ENCODE peak calls at places on chromosomes 16 and 17, in four cellular contexts. G, F, U and B are unnamed samples. For H3K9me3, the result is how much of the 10 kb centered on the place peaks cover.

GRCh38 chr16:17447273-17447672 is 23.5 kb downstream of the XYLT1 start:
- DNase-seq in G (no peak), F (no peak), U (peak), B (no peak)

GRCh38 chr17:36623281-36623680 is 21.9 kb downstream of the MRM1 start:
- DNase-seq in G (no peak), U (no peak), F (no peak), B (no peak)

GRCh38 chr16:87728026-87728425 is 37.8 kb downstream of the KLHDC4 start:
- DNase-seq in F (no peak), G (no peak), U (no peak), B (no peak)

GRCh38 chr16:85136213-85136704 is 24.0 kb upstream of the CIBAR2 start:
- DNase-seq in G (no peak), U (no peak), F (no peak), B (no peak)

GRCh38 chr17:79974786-79975497 is 60.7 kb downstream of the TBC1D16 start:
- DNase-seq in F (no peak), G (no peak), U (no peak), B (peak)

GRCh38 chr16:21159281-21159951 is 942 bp downstream of the LDAF1 start:
- DNase-seq in G (peak), U (no peak), F (no peak), B (peak)

GRCh38 chr16:75087040-75087979 is 29.3 kb downstream of the LDHD start:
- DNase-seq in F (no peak), G (no peak), U (no peak), B (peak)

GRCh38 chr16:50360779-50361178 is 8.0 kb downstream of the BRD7 start:
- DNase-seq in G (no peak), F (no peak), U (no peak), B (no peak)

GRCh38 chr17:79792371-79792871 is 4.5 kb downstream of the CBX8 start:
- DNase-seq in U (no peak), F (no peak), G (no peak), B (peak)

GRCh38 chr16:54503436-54503835 is 216.8 kb upstream of the IRX3 start:
- DNase-seq in G (no peak), F (no peak), U (no peak), B (no peak)

GRCh38 chr16:52068447-52069074 is 478.4 kb downstream of the TOX3 start:
- DNase-seq in F (no peak), U (peak), G (no peak), B (peak)

GRCh38 chr17:82592751-82593589 is 55.3 kb downstream of the WDR45B start:
- DNase-seq in U (peak), G (no peak), F (peak), B (peak)

GRCh38 chr17:9072626-9073339 is 51.5 kb downstream of the NTN1 start:
- DNase-seq in U (no peak), G (peak), F (no peak), B (peak)

GRCh38 chr16:641326-642188 is at the start of gene MCRIP2:
- DNase-seq in U (peak), G (no peak), F (peak), B (peak)

GRCh38 chr17:80421381-80422090 is 6.6 kb downstream of the ENDOV start:
- DNase-seq in U (no peak), G (no peak), F (no peak), B (no peak)

GRCh38 chr17:82414548-82415281 is 3.4 kb upstream of the HEXD start:
- DNase-seq in G (peak), U (peak), F (peak), B (peak)

GRCh38 chr17:32927724-32928526 is at the start of gene TMEM98:
- DNase-seq in U (peak), F (no peak), G (no peak), B (peak)

GRCh38 chr16:77288222-77288621 is 89.0 kb downstream of the SYCE1L start:
- DNase-seq in U (no peak), F (no peak), G (no peak), B (no peak)

GRCh38 chr16:67936876-67937605 is 391 bp upstream of the PSMB10 start:
- DNase-seq in G (no peak), U (no peak), F (peak), B (no peak)

GRCh38 chr17:9115446-9116265 is 94.3 kb downstream of the NTN1 start:
- DNase-seq in G (no peak), F (peak), U (no peak), B (peak)

GRCh38 chr16:85798283-85798776 is 1.0 kb downstream of the EMC8 start:
- DNase-seq in F (no peak), G (no peak), U (no peak), B (peak)

GRCh38 chr17:44397479-44398440 is 8.3 kb upstream of the ITGA2B start:
- DNase-seq in U (no peak), G (no peak), F (no peak), B (no peak)

GRCh38 chr17:82767041-82767754 is 15.3 kb downstream of the TBCD start:
- DNase-seq in U (peak), F (no peak), G (no peak), B (peak)

GRCh38 chr17:82434216-82434565 is 15.8 kb upstream of the OGFOD3 start:
- DNase-seq in F (peak), U (no peak), G (no peak), B (no peak)

GRCh38 chr16:14315683-14316320 is 244.7 kb downstream of the MRTFB start:
- DNase-seq in U (no peak), F (no peak), G (no peak), B (no peak)

GRCh38 chr17:17139972-17140589 is 66.1 kb downstream of the PLD6 start:
- DNase-seq in F (no peak), U (no peak), G (no peak), B (peak)

GRCh38 chr17:49914096-49914490 is 54.9 kb upstream of the DLX4 start:
- DNase-seq in F (no peak), G (no peak), U (peak), B (peak)

GRCh38 chr17:42704495-42705494 is 22.5 kb downstream of the CNTNAP1 start:
- DNase-seq in F (no peak), G (no peak), U (no peak), B (no peak)

GRCh38 chr17:60158751-60159478 is 9.1 kb downstream of the CA4 start:
- DNase-seq in G (no peak), U (peak), F (no peak), B (peak)

GRCh38 chr16:66740010-66740409 is 11.4 kb downstream of the DYNC1LI2 start:
- DNase-seq in U (peak), G (no peak), F (no peak), B (peak)

GRCh38 chr17:71983828-71984227 is 137.0 kb upstream of the SOX9 start:
- DNase-seq in G (no peak), U (no peak), F (no peak), B (no peak)

GRCh38 chr17:43609613-43610385 is 51.9 kb downstream of the MEOX1 start:
- DNase-seq in U (no peak), G (no peak), F (no peak), B (no peak)

GRCh38 chr16:69741951-69742904 is 12.5 kb downstream of the NOB1 start:
- DNase-seq in U (peak), G (peak), F (no peak), B (no peak)

GRCh38 chr17:83031321-83031945 is 48.0 kb upstream of the METRNL start:
- DNase-seq in G (no peak), U (no peak), F (no peak), B (peak)

GRCh38 chr17:75032896-75033294 is 13.9 kb downstream of the ATP5PD start:
- DNase-seq in U (peak), G (no peak), F (no peak), B (peak)

GRCh38 chr17:75033346-75034235 is 13.2 kb downstream of the ATP5PD start:
- DNase-seq in U (peak), F (peak), G (peak), B (peak)

GRCh38 chr17:75031972-75032895 is 14.5 kb downstream of the ATP5PD start:
- DNase-seq in G (peak), U (peak), F (peak), B (peak)

GRCh38 chr17:75036643-75037268 is 10.0 kb downstream of the ATP5PD start:
- DNase-seq in U (peak), G (peak), F (peak), B (peak)

GRCh38 chr17:75034236-75034908 is 12.4 kb downstream of the ATP5PD start:
- DNase-seq in G (peak), U (peak), F (peak), B (peak)
- TF ChIP-seq CTCF in G (no peak), U (peak), F (no peak), B (peak)

GRCh38 chr16:3289998-3290673 is 6.8 kb downstream of the ZNF263 start:
- DNase-seq in G (no peak), F (no peak), U (no peak), B (no peak)

GRCh38 chr16:3295209-3295608 is 10.0 kb downstream of the TIGD7 start:
- DNase-seq in G (no peak), F (no peak), U (no peak), B (no peak)

GRCh38 chr16:3295783-3296182 is 9.4 kb downstream of the TIGD7 start:
- DNase-seq in F (no peak), G (no peak), U (no peak), B (no peak)

GRCh38 chr16:3292604-3293003 is 9.3 kb downstream of the ZNF263 start:
- DNase-seq in F (no peak), U (no peak), G (no peak), B (no peak)
- H3K9me3 ChIP-seq in F (half or more), U (under half), G (half or more), B (half or more)

DNA sequence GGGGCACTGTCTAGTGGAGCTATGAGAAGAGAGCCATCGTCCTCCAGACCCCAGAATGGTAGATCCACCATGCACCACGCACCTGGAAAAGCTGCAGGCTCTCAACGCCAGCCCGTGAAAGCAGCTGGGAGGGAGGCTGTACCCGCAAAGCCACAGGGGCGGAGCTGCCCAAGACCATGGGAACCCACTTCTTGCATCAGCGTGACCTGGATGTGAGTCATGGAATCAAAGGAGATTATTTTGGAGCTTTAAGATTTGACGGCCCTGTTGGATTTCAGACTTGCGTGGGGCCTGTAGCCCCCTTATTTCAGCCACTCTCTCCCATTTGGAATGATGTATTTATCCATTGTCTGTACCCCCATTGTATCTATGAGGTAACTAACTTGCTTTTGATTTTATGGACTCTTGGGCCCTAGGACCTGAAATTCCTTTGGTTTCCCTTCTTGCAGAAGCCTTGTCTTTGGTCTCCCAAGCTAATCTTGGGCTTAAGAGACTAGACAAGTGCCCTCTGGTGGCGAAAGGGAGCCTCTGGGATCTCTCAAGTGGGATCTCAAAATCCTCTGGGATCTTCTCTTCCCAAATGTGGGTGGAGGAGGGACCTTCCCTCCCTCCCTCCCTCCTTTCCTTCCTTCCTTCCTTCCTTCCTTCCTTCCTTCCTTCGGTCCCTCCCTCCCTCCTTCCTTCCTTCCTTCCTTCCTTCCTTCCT is 58.2 kb upstream of the HAPSTR1 start:
- DNase-seq in F (no peak), G (no peak), U (peak), B (peak)
- TF ChIP-seq CTCF in F (no peak), G (no peak), U (peak), B (peak)

DNA sequence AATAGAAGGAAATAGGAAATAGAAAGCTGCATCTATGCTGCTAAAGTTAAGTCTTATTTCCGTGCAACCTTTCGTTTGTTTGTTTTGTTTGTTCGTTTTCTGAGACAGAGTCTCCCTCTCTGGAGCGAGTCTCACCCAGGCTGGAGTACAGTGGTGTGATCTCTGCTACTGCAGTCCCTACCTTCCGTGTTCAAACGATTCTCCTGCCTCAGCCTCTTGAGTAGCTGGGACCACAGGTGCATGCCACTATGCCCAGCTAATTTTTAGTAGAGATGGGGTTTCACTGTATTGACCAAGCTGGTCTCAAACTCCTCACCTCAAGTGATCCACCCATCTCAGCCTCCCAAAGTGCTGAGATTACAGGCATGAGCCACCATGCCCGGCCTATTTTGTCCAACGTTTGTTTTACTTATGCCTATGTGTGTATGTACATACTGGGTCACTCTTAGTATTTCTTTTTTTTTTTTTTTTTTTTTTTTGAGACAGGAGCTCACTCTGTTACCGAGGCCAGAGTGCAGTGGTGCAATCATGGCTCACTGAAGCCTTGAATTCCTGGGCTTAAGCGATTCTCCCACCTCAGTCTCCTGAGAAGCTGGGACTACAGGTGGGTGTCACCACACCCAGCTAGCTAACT is 16.8 kb downstream of the BMERB1 start:
- DNase-seq in F (no peak), G (no peak), U (no peak), B (no peak)
- H3K9me3 ChIP-seq in F (under half), G (under half), U (under half), B (under half)

DNA sequence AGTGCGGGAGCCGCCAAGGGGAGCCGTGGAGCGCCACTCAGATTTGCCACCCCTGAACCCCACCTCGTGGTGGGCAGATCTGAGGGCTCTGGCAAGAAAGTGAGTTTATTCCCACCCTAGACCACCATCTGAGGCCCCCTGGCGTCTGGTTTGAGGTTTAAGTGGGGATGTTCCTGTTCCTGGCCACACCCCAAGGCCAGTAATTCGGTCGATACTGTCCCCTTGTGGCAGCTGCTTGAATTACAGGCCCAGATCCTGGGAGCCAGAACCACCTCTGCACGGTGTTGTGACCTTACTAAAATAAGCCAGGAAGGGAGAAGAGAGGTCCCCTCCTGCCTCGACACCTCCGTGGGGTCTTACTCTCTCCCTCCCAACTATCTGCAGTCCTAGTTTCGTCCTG is 3.3 kb upstream of the LAT start:
- DNase-seq in G (no peak), U (peak), F (no peak), B (peak)
- TF ChIP-seq CTCF in G (no peak), U (peak), F (peak), B (peak)

DNA sequence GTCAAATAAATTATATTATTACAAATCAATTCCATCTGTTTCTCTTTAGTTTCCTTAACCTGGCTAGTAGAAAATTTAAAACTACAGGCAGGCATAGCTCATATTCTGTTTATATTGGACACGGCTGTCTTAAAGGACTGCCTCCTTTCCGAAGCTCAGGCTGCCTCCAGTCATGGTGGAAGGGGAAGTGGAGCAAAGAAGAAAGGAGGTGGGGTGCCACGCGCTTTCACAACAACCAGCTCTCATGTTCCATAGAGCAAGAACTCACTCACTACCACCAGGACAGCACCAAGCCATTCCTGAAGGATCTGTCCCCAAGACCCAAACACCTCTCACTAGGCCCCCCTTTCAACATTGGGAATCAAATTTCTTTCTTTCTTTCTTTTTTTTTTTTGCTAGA is 149.3 kb upstream of the KCNJ18 start:
- DNase-seq in G (no peak), U (no peak), F (no peak), B (no peak)
- H3K9me3 ChIP-seq in G (under half), U (under half), F (under half), B (under half)

GRCh38 chr16:58492735-58493134 is 7.2 kb upstream of the NDRG4 start:
- DNase-seq in F (no peak), U (peak), G (no peak), B (peak)

GRCh38 chr16:58497468-58497867 is 2.5 kb upstream of the NDRG4 start:
- DNase-seq in F (no peak), G (no peak), U (no peak), B (peak)

GRCh38 chr16:58495861-58496331 is 4.0 kb upstream of the NDRG4 start:
- DNase-seq in F (no peak), U (no peak), G (no peak), B (peak)

GRCh38 chr16:58493756-58494431 is 6.0 kb upstream of the NDRG4 start:
- DNase-seq in G (no peak), U (no peak), F (no peak), B (no peak)

DNA sequence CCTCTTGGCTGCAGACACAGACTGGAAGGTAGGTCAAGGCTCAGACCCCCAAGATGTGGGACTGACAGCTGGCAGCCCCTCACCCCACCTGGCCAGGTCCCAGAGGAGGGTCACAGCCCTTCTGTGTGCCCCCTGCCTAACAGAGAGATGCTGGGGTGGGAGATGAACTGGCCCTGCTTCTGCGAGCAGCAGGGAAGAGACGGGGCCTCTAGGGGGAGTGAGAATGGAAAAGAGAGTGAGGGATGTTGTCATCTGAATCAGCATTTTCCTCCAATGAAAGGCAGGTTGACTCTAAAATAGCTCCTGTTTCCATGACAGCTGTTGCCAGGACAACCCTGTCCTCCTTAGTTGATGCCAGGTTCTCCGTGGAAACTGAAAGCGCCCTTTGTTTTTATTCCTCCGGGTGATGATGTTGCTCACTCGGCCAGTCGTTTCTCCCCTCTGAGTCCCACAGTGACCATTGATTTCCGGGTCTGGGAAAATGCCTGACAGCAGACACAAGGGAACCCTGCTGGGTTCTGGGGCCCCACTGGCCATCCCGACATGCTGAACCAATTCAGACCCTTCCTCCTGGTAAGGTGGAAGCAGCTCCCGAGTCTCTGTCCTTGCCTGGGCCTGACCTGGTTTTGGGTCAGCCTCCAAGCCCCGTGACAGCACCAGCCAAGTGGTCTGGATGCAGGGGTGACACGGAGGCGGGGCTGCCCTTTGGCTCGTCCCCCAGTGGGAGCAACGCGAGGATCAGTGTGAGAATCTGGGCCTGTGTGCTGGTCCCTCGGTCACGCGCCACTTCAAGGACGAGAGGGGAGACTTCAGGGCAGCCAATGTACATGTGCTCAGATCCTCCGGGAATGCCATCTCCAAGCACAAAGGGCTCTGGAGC is 4.7 kb upstream of the NDRG4 start:
- DNase-seq in F (no peak), U (peak), G (peak), B (peak)
- TF ChIP-seq CTCF in F (no peak), U (peak), G (no peak), B (peak)

DNA sequence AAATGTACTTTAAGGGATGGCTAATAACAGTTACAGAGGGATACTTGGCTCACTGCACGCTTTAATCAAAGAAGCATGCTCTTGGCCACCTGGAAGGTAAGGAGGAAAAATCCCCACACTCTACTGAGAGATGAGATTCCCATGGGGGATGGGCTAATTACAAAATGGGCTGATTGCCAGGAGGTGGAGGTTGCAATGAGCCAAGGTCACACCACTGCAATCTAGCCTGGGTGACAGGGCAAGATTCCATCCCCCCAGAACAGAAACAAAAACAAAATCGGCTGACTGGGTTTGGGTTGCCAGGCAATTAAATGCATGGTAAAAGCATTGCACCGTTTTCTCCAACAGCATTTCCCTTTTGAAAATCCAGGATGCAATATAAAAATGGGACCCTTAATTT is 18.0 kb downstream of the N4BP1 start:
- DNase-seq in U (no peak), F (no peak), G (no peak), B (no peak)
- H3K9me3 ChIP-seq in U (under half), F (under half), G (under half), B (half or more)

GRCh38 chr16:10945065-10945787 is 862 bp downstream of the CLEC16A start:
- DNase-seq in U (no peak), G (no peak), F (no peak), B (no peak)

GRCh38 chr16:10940501-10941079 is 1.7 kb downstream of the DEXI start:
- DNase-seq in G (no peak), U (no peak), F (no peak), B (no peak)

GRCh38 chr16:10944249-10945064 is at the start of gene CLEC16A:
- DNase-seq in G (peak), F (peak), U (peak), B (peak)

GRCh38 chr16:10941127-10941933 is 938 bp downstream of the DEXI start:
- DNase-seq in U (peak), F (no peak), G (no peak), B (peak)

GRCh38 chr16:10942352-10943297 is at the start of gene DEXI:
- DNase-seq in U (peak), G (peak), F (peak), B (peak)
- TF ChIP-seq CTCF in U (no peak), G (peak), F (no peak), B (peak)